ENCODE peak calls at places on chromosomes 7 and 10, in five cellular contexts. A is keratinocyte, S is PC-9, Z is hepatocyte, B is ovary. J is an unnamed sample. For H3K27me3, the result is how much of the 10 kb centered on the place peaks cover.

GRCh38 chr10:33422779-33423520 is 88.5 kb upstream of the NRP1 start:
- DNase-seq in B (no peak), A (no peak), S (no peak), Z (no peak), J (peak)

GRCh38 chr10:72058989-72059842 is 29.1 kb downstream of the SPOCK2 start:
- DNase-seq in Z (no peak), A (no peak), S (no peak), B (no peak), J (no peak)

GRCh38 chr7:2921748-2922147 is 77.6 kb upstream of the GNA12 start:
- DNase-seq in Z (no peak), S (no peak), A (no peak), B (no peak), J (no peak)

GRCh38 chr10:46547881-46548780 is 8.3 kb downstream of the GPRIN2 start:
- DNase-seq in B (peak), Z (no peak), S (no peak), A (no peak), J (peak)

GRCh38 chr7:158384746-158385145 is 202.9 kb downstream of the PTPRN2 start:
- DNase-seq in S (no peak), Z (no peak), B (no peak), A (no peak), J (no peak)

GRCh38 chr10:88138319-88138848 is 275.0 kb downstream of the PTEN start:
- DNase-seq in Z (peak), B (no peak), S (no peak), A (no peak), J (peak)

GRCh38 chr10:131746785-131747184 is 154.0 kb upstream of the PPP2R2D start:
- DNase-seq in Z (no peak), B (no peak), S (no peak), A (no peak), J (no peak)

GRCh38 chr10:78764846-78765430 is 303.8 kb upstream of the ZMIZ1 start:
- DNase-seq in Z (no peak), S (no peak), A (no peak), B (no peak), J (no peak)

GRCh38 chr10:2839081-2839725 is 228.1 kb upstream of the PFKP start:
- DNase-seq in S (peak), A (no peak), Z (peak), B (no peak), J (peak)

GRCh38 chr7:150937848-150938561 is 40.1 kb downstream of the KCNH2 start:
- DNase-seq in S (peak), B (no peak), Z (no peak), A (no peak), J (no peak)

GRCh38 chr10:10792681-10793080 is 225.0 kb upstream of the CELF2 start:
- DNase-seq in B (no peak), A (no peak), S (peak), Z (peak), J (no peak)

GRCh38 chr7:138684360-138684759 is 16.8 kb downstream of the SVOPL start:
- DNase-seq in Z (no peak), B (no peak), S (no peak), A (no peak), J (no peak)

GRCh38 chr7:19390795-19391194 is 245.6 kb upstream of the FERD3L start:
- DNase-seq in Z (no peak), B (no peak), S (no peak), A (no peak), J (no peak)

GRCh38 chr10:28470873-28471704 is 61.8 kb upstream of the WAC start:
- DNase-seq in S (no peak), A (no peak), Z (no peak), B (no peak), J (no peak)

GRCh38 chr7:116687801-116688201 is 15.8 kb downstream of the MET start:
- DNase-seq in S (peak), Z (peak), A (no peak), B (no peak), J (peak)

GRCh38 chr7:73436031-73436929 is 2.7 kb downstream of the FZD9 start:
- DNase-seq in Z (peak), A (no peak), B (no peak), S (peak), J (no peak)

GRCh38 chr7:98191668-98192431 is 19.4 kb upstream of the BHLHA15 start:
- DNase-seq in A (no peak), Z (no peak), S (no peak), B (no peak), J (no peak)

GRCh38 chr10:114718386-114718785 is 60.3 kb upstream of the ABLIM1 start:
- DNase-seq in A (no peak), Z (no peak), B (no peak), S (no peak), J (no peak)

GRCh38 chr7:92276486-92276885 is 30.7 kb downstream of the ANKIB1 start:
- DNase-seq in Z (no peak), B (no peak), A (no peak), S (no peak), J (no peak)

GRCh38 chr7:129607471-129608120 is 3.9 kb upstream of the NRF1 start:
- DNase-seq in A (peak), B (no peak), S (peak), Z (peak), J (peak)

GRCh38 chr10:18523025-18523424 is 128.4 kb downstream of the NSUN6 start:
- DNase-seq in A (no peak), S (no peak), B (no peak), Z (no peak), J (no peak)

GRCh38 chr7:96310106-96310505 is 11.8 kb downstream of the SLC25A13 start:
- DNase-seq in S (no peak), Z (no peak), A (no peak), B (no peak), J (no peak)

GRCh38 chr10:98397089-98397600 is 17.8 kb downstream of the PYROXD2 start:
- DNase-seq in A (no peak), B (no peak), Z (no peak), S (no peak), J (no peak)

GRCh38 chr10:91251430-91252056 is 31.1 kb downstream of the PCGF5 start:
- DNase-seq in Z (peak), B (peak), A (peak), S (peak), J (peak)

GRCh38 chr10:4645836-4646235 is 180.2 kb upstream of the AKR1E2 start:
- DNase-seq in S (no peak), A (no peak), Z (no peak), B (no peak), J (no peak)

GRCh38 chr10:127452568-127452967 is 96.5 kb upstream of the NPS start:
- DNase-seq in B (no peak), A (no peak), S (no peak), Z (no peak), J (no peak)

GRCh38 chr10:133350950-133351329 is 3.8 kb downstream of the PRAP1 start:
- DNase-seq in B (no peak), A (no peak), Z (no peak), S (no peak), J (no peak)

GRCh38 chr7:4833176-4833575 is 28.7 kb downstream of the PAPOLB start:
- DNase-seq in Z (no peak), S (no peak), B (no peak), A (no peak), J (no peak)

GRCh38 chr7:73918926-73919693 is 58.2 kb downstream of the TMEM270 start:
- DNase-seq in A (no peak), S (no peak), Z (no peak), B (no peak), J (no peak)

GRCh38 chr10:33381897-33382578 is 47.6 kb upstream of the NRP1 start:
- DNase-seq in B (no peak), A (no peak), S (no peak), Z (peak), J (peak)

GRCh38 chr7:462173-463103 is 57.2 kb downstream of the PDGFA start:
- DNase-seq in B (no peak), Z (no peak), S (no peak), A (no peak), J (no peak)

GRCh38 chr10:119333146-119333792 is 125.9 kb downstream of the GRK5 start:
- DNase-seq in B (no peak), S (no peak), Z (no peak), A (no peak), J (no peak)

GRCh38 chr10:58175990-58176910 is 91.4 kb downstream of the IPMK start:
- DNase-seq in A (no peak), Z (peak), B (no peak), S (no peak), J (no peak)

GRCh38 chr7:157001920-157002818 is 8.3 kb downstream of the MNX1 start:
- DNase-seq in A (no peak), S (no peak), B (no peak), Z (no peak), J (no peak)
- H3K27me3 ChIP-seq in A (half or more), S (under half), B (under half), Z (half or more), J (under half)

GRCh38 chr10:70442332-70442988 is 979 bp upstream of the NODAL start:
- DNase-seq in B (no peak), S (no peak), A (no peak), Z (peak), J (peak)
- H3K27me3 ChIP-seq in B (under half), S (under half), A (under half), Z (half or more), J (under half)

GRCh38 chr10:117511601-117512390 is 30.8 kb upstream of the EMX2 start:
- DNase-seq in S (no peak), B (no peak), Z (no peak), A (no peak), J (no peak)
- H3K27me3 ChIP-seq in S (under half), B (under half), Z (under half), A (under half), J (under half)

GRCh38 chr10:110777017-110777416 is 94.7 kb upstream of the PDCD4 start:
- DNase-seq in B (no peak), A (no peak), S (no peak), Z (no peak), J (no peak)
- H3K27me3 ChIP-seq in B (under half), A (under half), S (under half), Z (under half), J (under half)

DNA sequence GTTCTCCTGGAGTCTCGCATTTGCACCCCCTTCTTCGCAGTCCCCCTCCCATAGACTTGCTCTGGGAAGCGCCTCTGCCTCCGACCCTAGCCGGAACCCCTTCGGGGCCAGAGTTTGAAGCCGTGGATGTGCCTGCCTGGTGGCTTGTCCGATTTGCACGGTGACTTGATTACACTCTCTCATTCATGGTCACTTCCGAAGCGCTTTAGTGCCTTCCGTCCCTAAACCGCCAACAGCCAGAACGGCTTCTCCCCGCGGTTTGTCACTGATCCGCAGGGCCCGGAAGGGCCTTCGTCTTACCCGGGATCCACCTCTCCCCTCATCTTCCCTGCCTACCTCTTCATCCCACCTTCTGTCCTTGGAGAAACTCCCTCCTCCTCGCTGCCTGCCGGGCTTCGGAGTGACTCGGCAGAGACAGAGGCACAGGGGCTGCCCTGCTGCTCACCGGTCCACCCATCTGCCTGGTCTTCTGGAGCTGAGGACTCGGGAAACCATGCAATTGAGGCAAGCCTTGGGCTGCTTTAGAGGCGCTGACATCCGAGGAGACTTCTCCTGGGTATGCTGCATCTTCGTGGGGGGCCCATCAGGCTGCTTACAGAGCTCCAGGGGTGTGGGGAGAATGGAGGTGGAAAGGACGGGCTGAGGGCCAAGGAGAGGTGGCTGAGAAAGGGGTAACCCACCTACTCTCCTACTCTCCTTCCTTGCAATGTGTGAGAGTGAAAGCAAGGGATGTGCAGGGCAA is 847 bp upstream of the HOXA11 start:
- DNase-seq in B (no peak), A (no peak), S (no peak), Z (no peak), J (no peak)
- H3K27me3 ChIP-seq in B (under half), A (half or more), S (under half), Z (half or more), J (under half)

GRCh38 chr10:43315535-43316245 is 48.8 kb upstream of the RASGEF1A start:
- DNase-seq in B (no peak), A (no peak), Z (peak), S (no peak), J (peak)

GRCh38 chr10:43315096-43315495 is 48.2 kb upstream of the RASGEF1A start:
- DNase-seq in Z (no peak), S (no peak), B (no peak), A (no peak), J (peak)

GRCh38 chr10:43316988-43317387 is 50.1 kb upstream of the RASGEF1A start:
- DNase-seq in Z (no peak), S (no peak), A (no peak), B (no peak), J (peak)

GRCh38 chr10:43317422-43317821 is 50.6 kb upstream of the RASGEF1A start:
- DNase-seq in Z (no peak), B (no peak), S (peak), A (no peak), J (no peak)

GRCh38 chr10:43316516-43316915 is 49.7 kb upstream of the RASGEF1A start:
- DNase-seq in A (no peak), S (no peak), B (no peak), Z (no peak), J (no peak)
- H3K27me3 ChIP-seq in A (under half), S (under half), B (under half), Z (under half), J (under half)

GRCh38 chr7:23467281-23467680 is 3.0 kb downstream of the IGF2BP3 start:
- DNase-seq in B (no peak), Z (peak), S (no peak), A (no peak), J (no peak)
- H3K27me3 ChIP-seq in B (under half), Z (under half), S (under half), A (under half), J (under half)

DNA sequence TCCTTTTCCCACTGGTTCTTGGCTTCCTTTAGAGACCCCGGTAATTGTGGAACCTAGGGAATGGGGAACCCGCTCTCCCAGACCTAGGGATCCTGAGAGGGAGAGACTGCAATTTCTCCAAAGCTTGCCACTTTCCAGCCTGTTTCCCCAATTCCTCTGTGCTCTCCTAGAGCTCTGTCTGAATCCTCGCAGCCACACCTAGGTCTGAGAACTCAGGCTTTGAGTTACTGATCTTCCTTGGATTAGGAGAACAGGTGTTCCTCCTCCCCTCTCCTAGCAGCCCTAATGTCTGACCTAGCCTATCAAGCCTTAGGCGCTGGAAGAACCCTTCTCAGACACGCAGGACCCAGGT is 20.0 kb downstream of the WNT8B start:
- DNase-seq in A (no peak), S (no peak), Z (no peak), B (no peak), J (no peak)
- H3K27me3 ChIP-seq in A (under half), S (under half), Z (under half), B (under half), J (under half)

DNA sequence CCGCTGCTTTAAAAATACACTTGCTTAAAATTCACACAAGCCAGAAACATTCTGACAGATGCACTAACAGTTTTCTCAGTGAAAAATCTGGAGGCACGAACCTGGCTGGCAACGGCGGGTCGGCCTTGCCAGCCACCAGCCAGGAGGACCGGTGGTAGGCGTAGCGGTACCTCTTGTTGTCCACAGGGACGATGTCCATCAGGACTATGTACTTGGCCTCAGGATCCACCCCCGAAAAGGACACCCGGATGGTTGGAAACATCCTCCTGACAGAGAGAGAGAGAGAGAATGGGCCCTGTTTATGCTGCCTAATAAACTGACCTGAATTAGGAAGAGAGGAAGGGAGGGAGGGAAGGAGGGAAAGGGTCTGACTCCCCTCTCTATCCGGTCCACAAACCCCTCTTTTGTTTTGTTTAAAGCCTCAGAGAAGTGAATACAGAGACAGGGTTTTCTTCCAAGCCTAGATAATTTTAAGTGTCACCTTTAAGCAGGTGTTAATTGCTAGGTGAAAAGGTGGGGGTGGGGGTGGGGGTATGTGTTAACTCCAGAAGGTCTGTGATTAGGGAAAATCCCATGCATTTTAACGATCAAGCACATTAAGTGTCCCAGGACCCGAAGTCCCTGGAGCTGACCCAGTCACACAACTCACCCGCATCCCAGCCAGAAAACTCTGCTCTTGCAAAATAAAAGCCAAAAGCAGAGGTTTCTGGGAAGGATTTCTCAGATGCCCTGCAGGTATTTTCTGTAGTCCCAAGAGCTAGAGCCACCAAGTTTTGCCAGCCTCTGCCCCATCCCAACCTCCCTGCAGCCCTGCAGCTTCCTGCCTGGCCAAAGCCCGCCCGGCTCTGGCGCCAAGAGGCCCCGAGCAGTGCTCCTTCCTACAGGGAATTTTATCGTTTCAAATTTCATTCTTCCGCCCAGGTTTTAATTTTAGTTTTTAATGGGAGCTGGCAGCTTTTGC is 5.0 kb downstream of the TBX20 start:
- DNase-seq in Z (no peak), S (peak), A (no peak), B (no peak), J (no peak)
- H3K27me3 ChIP-seq in Z (half or more), S (under half), A (half or more), B (under half), J (under half)

J was measured in small intestine.